ENCODE peak calls at places on chromosome 13, in eight cellular contexts. W is stimulated activated CD4-positive, alpha-beta T cell treated with anti-CD3 and anti-CD28 coated beads, Interleukin-2, amount 100 ng/mL, for 24 hours; C is stimulated activated CD8-positive, alpha-beta memory T cell treated with anti-CD3 and anti-CD28 coated beads, Interleukin-15, amount 100 ng/mL, for 24 hours; N is fibroblast of pulmonary artery; H is heart left ventricle; D is pancreas; B is NT2/D1; U is GM13976. A is an unnamed sample.
A peak's percentile ranks its signal among the peaks of the same experiment; 100 is the strongest.

GRCh38 chr13:32126756-32127155 is 95.2 kb downstream of the FRY start:
- DNase-seq in W (no peak), C (no peak), N (no peak), H (no peak), D (no peak), B (no peak), U (no peak), A (no peak)

GRCh38 chr13:43977911-43978310 is 98.2 kb downstream of the LACC1 start:
- DNase-seq in W (no peak), C (no peak), N (no peak), H (no peak), D (no peak), B (no peak), U (no peak), A (no peak)

GRCh38 chr13:36518707-36519106 is 86.4 kb downstream of the CCNA1 start:
- DNase-seq in W (no peak), C (no peak), N (no peak), H (no peak), D (no peak), B (no peak), U (no peak), A (no peak)

GRCh38 chr13:48570225-48570828 is 37.4 kb upstream of the RCBTB2 start:
- DNase-seq in W (no peak), C (no peak), N (no peak), H (peak; percentile 37), D (no peak), B (no peak), U (no peak), A (no peak)

GRCh38 chr13:31588331-31588730 is 151.0 kb upstream of the RXFP2 start:
- DNase-seq in W (no peak), C (no peak), N (no peak), H (no peak), D (no peak), B (no peak), U (no peak), A (no peak)

GRCh38 chr13:113775451-113776145 is 16.6 kb downstream of the TMEM255B start:
- DNase-seq in W (no peak), C (no peak), N (no peak), H (no peak), D (no peak), B (no peak), U (no peak), A (no peak)

GRCh38 chr13:94608586-94608985 is 6.9 kb downstream of the GPR180 start:
- DNase-seq in W (no peak), C (no peak), N (no peak), H (no peak), D (no peak), B (no peak), U (no peak), A (no peak)

GRCh38 chr13:37068962-37069361 is 9.5 kb upstream of the SUPT20H start:
- DNase-seq in W (no peak), C (no peak), N (peak; percentile 45), H (no peak), D (no peak), B (no peak), U (peak; percentile 32), A (no peak)

A was measured in activated naive CD4-positive, alpha-beta T cell treated with anti-CD3 and anti-CD28 coated beads for 36 hours.